ENCODE peak calls at places on chromosomes 16 and 17, in six cellular contexts. B is fibroblast of the conjunctiva, G is NCI-H1417 treated with DMSO at 0.1 percent for 48 hours, L is T-helper 1 cell, T is K562, D is progenitor cell of endocrine pancreas. Q is an unnamed sample.

GRCh38 chr17:80774643-80775281 is 216.9 kb upstream of the CHMP6 start:
- DNase-seq in B (no peak), G (no peak), L (peak), T (no peak), D (no peak), Q (no peak)

GRCh38 chr16:66900721-66901441 is 17.8 kb downstream of the CDH16 start:
- DNase-seq in B (no peak), G (no peak), L (no peak), T (peak), D (no peak), Q (no peak)

GRCh38 chr17:55289978-55290377 is 25.2 kb downstream of the HLF start:
- DNase-seq in B (no peak), G (no peak), L (no peak), T (no peak), D (no peak), Q (no peak)

GRCh38 chr16:71552698-71553503 is 24.0 kb downstream of the TAT start:
- DNase-seq in B (no peak), G (no peak), L (no peak), T (no peak), D (no peak), Q (no peak)

GRCh38 chr17:20998571-20999043 is 44.2 kb downstream of the USP22 start:
- DNase-seq in B (no peak), G (no peak), L (no peak), T (no peak), D (no peak), Q (no peak)

GRCh38 chr16:56477096-56477878 is 25.9 kb downstream of the OGFOD1 start:
- DNase-seq in B (peak), G (no peak), L (no peak), T (peak), D (no peak), Q (peak)

GRCh38 chr17:79788989-79789942 is 7.6 kb downstream of the CBX8 start:
- DNase-seq in B (no peak), G (no peak), L (no peak), T (no peak), D (no peak), Q (no peak)

GRCh38 chr16:54817432-54817831 is 113.2 kb upstream of the IRX5 start:
- DNase-seq in B (peak), G (no peak), L (no peak), T (no peak), D (no peak), Q (no peak)

GRCh38 chr16:80586476-80586875 is 45.7 kb downstream of the DYNLRB2 start:
- DNase-seq in B (no peak), G (no peak), L (no peak), T (no peak), D (no peak), Q (no peak)

GRCh38 chr17:76446449-76447231 is 6.3 kb downstream of the UBE2O start:
- DNase-seq in B (no peak), G (no peak), L (no peak), T (peak), D (no peak), Q (peak)

GRCh38 chr17:50421308-50422031 is 4.5 kb upstream of the ACSF2 start:
- DNase-seq in B (no peak), G (no peak), L (peak), T (no peak), D (no peak), Q (no peak)

GRCh38 chr17:38451840-38452529 is 23.7 kb downstream of the ARHGAP23 start:
- DNase-seq in B (peak), G (no peak), L (no peak), T (no peak), D (no peak), Q (peak)

GRCh38 chr16:67668495-67669157 is 2.0 kb downstream of the C16orf86 start:
- DNase-seq in B (no peak), G (no peak), L (no peak), T (no peak), D (no peak), Q (no peak)

GRCh38 chr17:10018461-10018891 is 113.4 kb upstream of the RCVRN start:
- DNase-seq in B (no peak), G (no peak), L (no peak), T (no peak), D (no peak), Q (no peak)

GRCh38 chr16:77571463-77571862 is 136.6 kb upstream of the ADAMTS18 start:
- DNase-seq in B (no peak), G (no peak), L (no peak), T (no peak), D (no peak), Q (no peak)

GRCh38 chr17:29180051-29180787 is at the start of gene MYO18A:
- DNase-seq in B (peak), G (no peak), L (peak), T (peak), D (peak), Q (no peak)

GRCh38 chr16:83200005-83200779 is 573.4 kb downstream of the CDH13 start:
- DNase-seq in B (no peak), G (no peak), L (no peak), T (no peak), D (no peak), Q (no peak)

GRCh38 chr16:52376677-52377300 is 170.2 kb downstream of the TOX3 start:
- DNase-seq in B (no peak), G (no peak), L (no peak), T (no peak), D (no peak), Q (no peak)

GRCh38 chr16:12503201-12503600 is 300.5 kb downstream of the CPPED1 start:
- DNase-seq in B (no peak), G (peak), L (no peak), T (no peak), D (no peak), Q (no peak)

GRCh38 chr17:67138392-67138791 is 94.0 kb downstream of the CACNG1 start:
- DNase-seq in B (no peak), G (no peak), L (no peak), T (no peak), D (no peak), Q (no peak)

GRCh38 chr17:63993368-63993990 is 4.7 kb upstream of the PRR29 start:
- DNase-seq in B (no peak), G (no peak), L (peak), T (no peak), D (no peak), Q (no peak)

GRCh38 chr17:78224226-78225087 is 7.0 kb upstream of the TMEM235 start:
- DNase-seq in B (no peak), G (no peak), L (no peak), T (no peak), D (no peak), Q (no peak)

GRCh38 chr16:85921026-85921425 is 22.1 kb downstream of the IRF8 start:
- DNase-seq in B (no peak), G (no peak), L (no peak), T (no peak), D (no peak), Q (no peak)

GRCh38 chr17:60091908-60092331 is 13.2 kb upstream of the HEATR6 start:
- DNase-seq in B (no peak), G (no peak), L (no peak), T (no peak), D (no peak), Q (no peak)

GRCh38 chr17:76714822-76715461 is 4.2 kb upstream of the MXRA7 start:
- DNase-seq in B (no peak), G (no peak), L (peak), T (peak), D (peak), Q (no peak)

GRCh38 chr16:4679854-4680636 is 13.3 kb upstream of the NUDT16L1 start:
- DNase-seq in B (no peak), G (no peak), L (no peak), T (no peak), D (no peak), Q (no peak)

GRCh38 chr16:82992826-82993225 is 366.1 kb downstream of the CDH13 start:
- DNase-seq in B (no peak), G (no peak), L (no peak), T (no peak), D (no peak), Q (no peak)

GRCh38 chr17:7613769-7614421 is 802 bp downstream of the FXR2 start:
- DNase-seq in B (no peak), G (no peak), L (no peak), T (no peak), D (no peak), Q (no peak)

GRCh38 chr17:40150215-40150614 is 9.9 kb downstream of the CASC3 start:
- DNase-seq in B (no peak), G (no peak), L (no peak), T (no peak), D (no peak), Q (no peak)

GRCh38 chr17:63382826-63383225 is 63.3 kb downstream of the CYB561 start:
- DNase-seq in B (no peak), G (no peak), L (no peak), T (no peak), D (no peak), Q (no peak)

GRCh38 chr17:6995500-6996255 is at the start of gene ALOX12:
- DNase-seq in B (no peak), G (no peak), L (no peak), T (no peak), D (no peak), Q (no peak)

GRCh38 chr17:56699186-56699895 is 105.8 kb downstream of the NOG start:
- DNase-seq in B (peak), G (no peak), L (no peak), T (no peak), D (no peak), Q (peak)

GRCh38 chr16:69706256-69706974 is 19.9 kb downstream of the NQO1 start:
- DNase-seq in B (no peak), G (no peak), L (no peak), T (no peak), D (no peak), Q (no peak)

GRCh38 chr16:24167129-24167528 is 89.0 kb upstream of the CACNG3 start:
- DNase-seq in B (no peak), G (no peak), L (no peak), T (no peak), D (no peak), Q (no peak)

GRCh38 chr16:66740010-66740409 is 11.4 kb downstream of the DYNC1LI2 start:
- DNase-seq in B (no peak), G (no peak), L (peak), T (peak), D (no peak), Q (no peak)

GRCh38 chr16:50884066-50884860 is 142.4 kb downstream of the CYLD start:
- DNase-seq in B (no peak), G (no peak), L (no peak), T (peak), D (no peak), Q (no peak)

GRCh38 chr16:80559369-80559768 is 18.6 kb downstream of the DYNLRB2 start:
- DNase-seq in B (no peak), G (no peak), L (no peak), T (no peak), D (no peak), Q (no peak)